ENCODE peak calls at places on chromosome 5, in four cellular contexts. L is omental fat pad, K is lower leg skin, M is fibroblast of mammary gland. E is an unnamed sample.

GRCh38 chr5:34503379-34504346 is 152.5 kb upstream of the RAI14 start:
- DNase-seq in L (no peak), K (no peak), M (no peak), E (no peak)

GRCh38 chr5:43075319-43076293 is 35.5 kb upstream of the ANXA2R start:
- DNase-seq in L (no peak), K (peak), M (peak), E (no peak)

GRCh38 chr5:179668404-179668803 is 12.4 kb downstream of the CBY3 start:
- DNase-seq in L (no peak), K (no peak), M (peak), E (no peak)

GRCh38 chr5:14284366-14285148 is 141.4 kb downstream of the TRIO start:
- DNase-seq in L (no peak), K (peak), M (no peak), E (no peak)

GRCh38 chr5:177476531-177477233 is 3.2 kb upstream of the DBN1 start:
- DNase-seq in L (no peak), K (no peak), M (peak), E (no peak)

GRCh38 chr5:113140837-113141661 is 164.5 kb downstream of the DCP2 start:
- DNase-seq in L (no peak), K (peak), M (peak), E (no peak)

GRCh38 chr5:150317048-150318003 is 14.6 kb upstream of the ARSI start:
- DNase-seq in L (peak), K (no peak), M (peak), E (no peak)

GRCh38 chr5:35974570-35974969 is 16.6 kb downstream of the UGT3A1 start:
- DNase-seq in L (no peak), K (no peak), M (no peak), E (no peak)

GRCh38 chr5:136006767-136007251 is 22.0 kb upstream of the TGFBI start:
- DNase-seq in L (no peak), K (peak), M (peak), E (no peak)

GRCh38 chr5:137352095-137352494 is 147.0 kb downstream of the SPOCK1 start:
- DNase-seq in L (no peak), K (no peak), M (no peak), E (no peak)

GRCh38 chr5:143435207-143435657 is 31.7 kb upstream of the NR3C1 start:
- DNase-seq in L (no peak), K (no peak), M (no peak), E (no peak)

GRCh38 chr5:127650022-127650421 is 1.1 kb downstream of the CTXN3 start:
- DNase-seq in L (no peak), K (no peak), M (peak), E (no peak)

GRCh38 chr5:170408189-170408588 is 19.0 kb upstream of the KCNMB1 start:
- DNase-seq in L (no peak), K (no peak), M (peak), E (peak)

GRCh38 chr5:1513326-1514026 is 10.3 kb downstream of the LPCAT1 start:
- DNase-seq in L (no peak), K (peak), M (no peak), E (no peak)

GRCh38 chr5:177427211-177427822 is 841 bp downstream of the GRK6 start:
- DNase-seq in L (no peak), K (no peak), M (no peak), E (no peak)

GRCh38 chr5:142014911-142015584 is 2.2 kb upstream of the GNPDA1 start:
- DNase-seq in L (no peak), K (no peak), M (peak), E (no peak)

GRCh38 chr5:177453852-177454396 is 7.3 kb downstream of the PRR7 start:
- DNase-seq in L (no peak), K (no peak), M (no peak), E (no peak)

GRCh38 chr5:142934335-142934734 is 164.2 kb downstream of the ARHGAP26 start:
- DNase-seq in L (no peak), K (no peak), M (no peak), E (no peak)

GRCh38 chr5:1497271-1497777 is 26.4 kb downstream of the LPCAT1 start:
- DNase-seq in L (no peak), K (no peak), M (no peak), E (no peak)

GRCh38 chr5:137144656-137145055 is 354.5 kb downstream of the SPOCK1 start:
- DNase-seq in L (no peak), K (no peak), M (no peak), E (no peak)

GRCh38 chr5:54883374-54884194 is 101.8 kb downstream of the ESM1 start:
- DNase-seq in L (peak), K (peak), M (peak), E (no peak)

GRCh38 chr5:18095061-18095460 is 460.8 kb downstream of the TAF11L14 start:
- DNase-seq in L (no peak), K (no peak), M (no peak), E (no peak)

GRCh38 chr5:34959323-34959722 is 30.0 kb downstream of the DNAJC21 start:
- DNase-seq in L (no peak), K (no peak), M (peak), E (no peak)

GRCh38 chr5:137412136-137412535 is 87.0 kb downstream of the SPOCK1 start:
- DNase-seq in L (no peak), K (no peak), M (no peak), E (no peak)

GRCh38 chr5:149708981-149709594 is 21.0 kb upstream of the PPARGC1B start:
- DNase-seq in L (no peak), K (no peak), M (no peak), E (no peak)

GRCh38 chr5:9715891-9716335 is 85.8 kb upstream of the TAS2R1 start:
- DNase-seq in L (no peak), K (no peak), M (no peak), E (no peak)

GRCh38 chr5:26492835-26493459 is 545.4 kb downstream of the CDH9 start:
- DNase-seq in L (no peak), K (no peak), M (no peak), E (no peak)

GRCh38 chr5:622359-622758 is 10.2 kb downstream of the CEP72 start:
- DNase-seq in L (no peak), K (no peak), M (no peak), E (no peak)

GRCh38 chr5:36158144-36158543 is 6.2 kb downstream of the SKP2 start:
- DNase-seq in L (no peak), K (no peak), M (no peak), E (no peak)

GRCh38 chr5:99022250-99022649 is 93.4 kb upstream of the CHD1 start:
- DNase-seq in L (no peak), K (no peak), M (no peak), E (no peak)

GRCh38 chr5:55171471-55171870 is 1.5 kb downstream of the CDC20B start:
- DNase-seq in L (no peak), K (no peak), M (no peak), E (no peak)

GRCh38 chr5:45793638-45794532 is 97.7 kb upstream of the HCN1 start:
- DNase-seq in L (no peak), K (no peak), M (no peak), E (no peak)

GRCh38 chr5:112636751-112637150 is 100.9 kb upstream of the APC start:
- DNase-seq in L (no peak), K (no peak), M (no peak), E (no peak)

GRCh38 chr5:4571248-4571950 is 568.7 kb upstream of the ADAMTS16 start:
- DNase-seq in L (no peak), K (no peak), M (no peak), E (no peak)

GRCh38 chr5:127849891-127850290 is 146.7 kb downstream of the CCDC192 start:
- DNase-seq in L (no peak), K (no peak), M (no peak), E (peak)

GRCh38 chr5:59673438-59674058 is 220.0 kb downstream of the PDE4D start:
- DNase-seq in L (no peak), K (no peak), M (peak), E (no peak)

GRCh38 chr5:13234-13633 is 78.7 kb upstream of the PLEKHG4B start:
- DNase-seq in L (no peak), K (no peak), M (no peak), E (no peak)

GRCh38 chr5:124660229-124661093 is 86.0 kb downstream of the ZNF608 start:
- DNase-seq in L (no peak), K (no peak), M (peak), E (no peak)

GRCh38 chr5:159682623-159683022 is 233.7 kb upstream of the ADRA1B start:
- DNase-seq in L (no peak), K (no peak), M (no peak), E (no peak)
- TF ChIP-seq CTCF in L (no peak), K (no peak), M (no peak), E (no peak)

DNA sequence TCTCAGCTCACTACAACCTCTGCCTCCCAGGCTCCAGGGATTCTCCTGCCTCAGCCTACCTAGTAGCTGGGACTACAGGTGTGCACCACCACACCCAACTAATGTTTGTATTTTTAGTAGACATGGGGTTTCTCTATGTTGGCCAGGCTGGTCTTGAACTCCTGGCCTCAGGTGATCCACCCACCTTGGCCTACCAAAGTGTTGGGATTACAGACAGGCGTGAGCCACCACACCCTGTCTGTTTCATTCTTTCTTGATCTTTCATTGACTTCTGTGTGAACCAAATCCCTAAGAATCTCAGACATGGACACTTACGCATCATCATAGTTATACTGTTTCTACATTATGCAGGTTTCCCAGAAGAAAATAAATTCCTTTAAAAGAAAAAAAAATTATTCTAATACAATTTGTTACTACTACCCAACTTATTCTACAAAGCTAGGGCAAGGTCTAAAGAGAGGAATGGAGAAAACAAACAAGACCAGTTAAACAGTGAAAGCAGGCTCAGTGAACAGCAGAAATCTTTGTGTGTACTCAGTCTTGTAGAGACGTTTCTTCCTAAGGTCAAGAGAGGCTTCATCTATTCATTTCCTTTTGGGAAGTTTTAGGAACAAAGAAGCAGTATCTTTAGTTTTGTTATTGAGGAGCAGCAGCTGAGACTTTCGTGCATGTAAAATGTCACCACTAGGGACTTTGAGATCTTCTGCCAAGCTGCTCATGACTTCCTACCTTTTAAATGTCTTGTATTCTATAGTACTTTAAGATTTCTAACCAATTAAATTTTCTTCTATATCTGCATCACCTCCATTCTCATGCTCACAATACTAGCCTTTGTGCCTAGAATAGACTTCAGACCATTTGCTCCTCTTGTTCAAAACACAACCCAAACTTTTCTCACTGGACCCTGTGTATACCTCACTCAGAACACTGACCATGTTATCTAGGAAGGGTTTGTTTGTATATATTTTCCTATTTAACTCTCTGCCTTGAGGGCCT is 5.6 kb upstream of the HMGCR start:
- DNase-seq in L (no peak), K (no peak), M (no peak), E (no peak)
- TF ChIP-seq CTCF in L (no peak), K (no peak), M (no peak), E (no peak)

GRCh38 chr5:119274767-119275130 is 81.1 kb upstream of the TNFAIP8 start:
- DNase-seq in L (no peak), K (no peak), M (peak), E (no peak)
- TF ChIP-seq CTCF in L (no peak), K (no peak), M (no peak), E (no peak)

DNA sequence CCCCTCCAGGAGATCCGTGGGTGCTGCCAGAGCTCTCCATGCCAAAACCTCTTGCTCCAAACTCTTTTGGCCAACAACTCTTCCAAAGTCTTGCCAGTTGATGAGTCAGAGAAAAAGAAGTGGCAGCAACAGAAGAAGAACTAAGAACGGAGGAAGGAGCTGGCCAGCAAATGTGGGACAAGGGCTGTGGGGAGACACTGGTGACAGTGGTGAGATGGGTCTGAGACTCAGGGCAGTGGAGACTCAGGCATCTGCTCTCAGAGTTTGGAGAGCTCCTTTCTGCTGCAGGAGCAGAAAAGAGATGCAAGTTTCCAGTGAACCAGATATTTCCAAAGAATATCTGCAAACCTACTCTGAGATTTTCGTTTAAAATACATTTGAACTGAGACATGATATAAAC is 92.3 kb upstream of the SEMA6A start:
- DNase-seq in L (no peak), K (no peak), M (no peak), E (no peak)
- TF ChIP-seq CTCF in L (no peak), K (no peak), M (no peak), E (no peak)

DNA sequence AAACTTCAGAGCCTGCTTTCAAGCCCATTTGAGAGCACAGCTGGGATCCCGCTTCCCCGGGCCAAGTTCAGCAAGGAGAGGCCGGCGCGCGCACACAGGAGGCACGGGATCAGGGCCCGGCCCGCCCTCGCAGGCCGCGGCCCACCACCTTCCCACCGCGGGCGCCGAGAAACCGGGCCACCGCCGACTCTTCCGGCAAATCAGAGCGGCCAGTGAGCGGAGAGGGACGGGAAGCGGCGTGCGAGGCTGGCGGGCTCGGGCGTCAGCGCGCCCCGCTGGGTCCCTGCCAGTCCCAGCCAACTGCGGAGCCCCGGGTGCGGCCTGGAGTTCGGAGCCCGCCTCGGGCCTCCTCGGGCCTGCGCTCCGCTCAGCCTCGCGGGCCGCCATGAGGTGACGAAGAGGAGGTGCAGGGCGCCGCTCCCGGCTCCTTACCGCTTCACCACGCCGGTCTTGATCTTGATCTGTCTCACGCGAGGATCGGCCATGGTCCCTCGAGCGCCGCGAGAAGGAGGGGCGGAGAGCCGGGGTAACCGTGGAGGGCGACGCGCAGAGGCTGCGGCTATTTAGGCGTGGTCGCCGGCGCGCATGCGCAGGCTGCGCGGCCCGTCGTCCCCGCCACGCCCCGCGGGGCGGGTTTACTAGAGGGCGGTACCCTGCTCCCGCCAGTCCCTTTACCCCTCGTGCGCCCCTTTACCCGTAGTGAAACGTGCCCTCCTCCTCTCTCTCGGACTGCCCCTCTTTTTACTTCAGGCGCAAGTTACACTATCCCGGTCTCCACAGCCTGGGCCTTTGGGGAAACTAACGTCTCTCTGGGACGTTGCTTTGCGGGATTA is at the start of gene TBCA:
- DNase-seq in L (peak), K (peak), M (peak), E (peak)
- TF ChIP-seq CTCF in L (no peak), K (no peak), M (no peak), E (no peak)

GRCh38 chr5:139688712-139689413 is 40.7 kb downstream of the CXXC5 start:
- DNase-seq in L (no peak), K (no peak), M (no peak), E (no peak)

GRCh38 chr5:139691275-139691629 is 43.1 kb downstream of the CXXC5 start:
- DNase-seq in L (no peak), K (no peak), M (no peak), E (no peak)

GRCh38 chr5:139688088-139688702 is 40.0 kb downstream of the CXXC5 start:
- DNase-seq in L (no peak), K (no peak), M (no peak), E (no peak)

GRCh38 chr5:139690385-139691274 is 42.5 kb downstream of the CXXC5 start:
- DNase-seq in L (no peak), K (no peak), M (peak), E (peak)

GRCh38 chr5:139689631-139690384 is 41.7 kb downstream of the CXXC5 start:
- DNase-seq in L (no peak), K (no peak), M (no peak), E (no peak)
- TF ChIP-seq CTCF in L (no peak), K (no peak), M (peak), E (peak)

GRCh38 chr5:76209297-76209696 is 126.1 kb downstream of the SV2C start:
- DNase-seq in L (no peak), K (no peak), M (no peak), E (no peak)
- TF ChIP-seq CTCF in L (no peak), K (no peak), M (no peak), E (peak)